ENCODE peak calls at places on chromosomes 3 and 15, in four cellular contexts. Z is cardiac muscle cell, Q is pancreas, A is tibial artery. M is an unnamed sample.

GRCh38 chr15:76378691-76379090 is 42.1 kb downstream of the ISL2 start:
- DNase-seq in Z (no peak), Q (no peak), A (no peak), M (no peak)

GRCh38 chr3:32522682-32523081 is 20.0 kb upstream of the CMTM6 start:
- DNase-seq in Z (peak; percentile 80), Q (no peak), A (no peak), M (no peak)

GRCh38 chr3:33586402-33586801 is 131.7 kb downstream of the CLASP2 start:
- DNase-seq in Z (no peak), Q (no peak), A (no peak), M (no peak)

GRCh38 chr3:75906555-75907112 is 121.3 kb upstream of the ZNF717 start:
- DNase-seq in Z (no peak), Q (peak; percentile 62), A (peak; percentile 25), M (peak; percentile 38)

GRCh38 chr3:99970198-99970597 is 144.1 kb downstream of the FILIP1L start:
- DNase-seq in Z (no peak), Q (no peak), A (no peak), M (no peak)

GRCh38 chr3:148642214-148642613 is 55.5 kb upstream of the AGTR1 start:
- DNase-seq in Z (peak; percentile 3), Q (no peak), A (no peak), M (no peak)

GRCh38 chr3:141057436-141057835 is 6.3 kb downstream of the SPSB4 start:
- DNase-seq in Z (no peak), Q (no peak), A (no peak), M (no peak)

GRCh38 chr3:197339841-197340520 is 41.6 kb upstream of the DLG1 start:
- DNase-seq in Z (peak; percentile 67), Q (no peak), A (no peak), M (no peak)

GRCh38 chr3:44020178-44020577 is 221.5 kb upstream of the TOPAZ1 start:
- DNase-seq in Z (no peak), Q (no peak), A (no peak), M (no peak)

GRCh38 chr3:127013758-127014535 is 31.0 kb downstream of the PLXNA1 start:
- DNase-seq in Z (no peak), Q (no peak), A (no peak), M (no peak)

GRCh38 chr3:8746780-8747345 is 13.3 kb downstream of the CAV3 start:
- DNase-seq in Z (peak; percentile 38), Q (no peak), A (no peak), M (no peak)

GRCh38 chr15:68333775-68334470 is 56.4 kb downstream of the FEM1B start:
- DNase-seq in Z (peak; percentile 66), Q (peak; percentile 67), A (peak; percentile 52), M (no peak)

GRCh38 chr15:91974321-91974720 is 120.8 kb downstream of the SLCO3A1 start:
- DNase-seq in Z (no peak), Q (no peak), A (no peak), M (no peak)

GRCh38 chr3:56915969-56916586 is 114.3 kb upstream of the ARHGEF3 start:
- DNase-seq in Z (no peak), Q (no peak), A (peak; percentile 34), M (no peak)

GRCh38 chr15:74763416-74763815 is 14.8 kb downstream of the CYP1A2 start:
- DNase-seq in Z (no peak), Q (no peak), A (no peak), M (no peak)

GRCh38 chr3:73602171-73602570 is 22.6 kb downstream of the PDZRN3 start:
- DNase-seq in Z (peak; percentile 86), Q (no peak), A (no peak), M (no peak)

GRCh38 chr3:66808891-66809578 is 189.1 kb upstream of the KBTBD8 start:
- DNase-seq in Z (no peak), Q (no peak), A (no peak), M (no peak)

GRCh38 chr3:123028233-123028828 is 768 bp upstream of the SEMA5B start:
- DNase-seq in Z (peak; percentile 86), Q (no peak), A (peak; percentile 51), M (no peak)

GRCh38 chr3:152299243-152299976 is 30.7 kb downstream of the MBNL1 start:
- DNase-seq in Z (no peak), Q (no peak), A (no peak), M (no peak)

GRCh38 chr3:60277376-60277800 is 973.9 kb downstream of the FHIT start:
- DNase-seq in Z (no peak), Q (no peak), A (no peak), M (no peak)

GRCh38 chr3:169138849-169139416 is 524.6 kb downstream of the MECOM start:
- DNase-seq in Z (no peak), Q (no peak), A (no peak), M (no peak)

GRCh38 chr3:45907769-45908705 is 21.7 kb downstream of the CCR9 start:
- DNase-seq in Z (peak; percentile 42), Q (peak; percentile 12), A (no peak), M (no peak)

GRCh38 chr3:141625506-141625905 is 112.6 kb upstream of the RNF7 start:
- DNase-seq in Z (peak; percentile 41), Q (no peak), A (no peak), M (no peak)

GRCh38 chr15:39534996-39535395 is 45.9 kb upstream of the THBS1 start:
- DNase-seq in Z (no peak), Q (no peak), A (no peak), M (no peak)

GRCh38 chr3:137121704-137122314 is 164.0 kb downstream of the IL20RB start:
- DNase-seq in Z (peak; percentile 60), Q (no peak), A (no peak), M (no peak)

GRCh38 chr3:107346559-107346958 is 30.7 kb upstream of the CCDC54 start:
- DNase-seq in Z (no peak), Q (no peak), A (no peak), M (no peak)

GRCh38 chr3:152073267-152073666 is 195.5 kb upstream of the MBNL1 start:
- DNase-seq in Z (peak; percentile 69), Q (no peak), A (no peak), M (no peak)

GRCh38 chr3:99366663-99367429 is 271.5 kb upstream of the COL8A1 start:
- DNase-seq in Z (no peak), Q (no peak), A (no peak), M (no peak)

GRCh38 chr15:44207643-44208042 is 12.6 kb upstream of the FRMD5 start:
- DNase-seq in Z (peak; percentile 68), Q (no peak), A (no peak), M (no peak)

GRCh38 chr3:99413504-99413903 is 224.9 kb upstream of the COL8A1 start:
- DNase-seq in Z (peak; percentile 77), Q (no peak), A (no peak), M (no peak)

GRCh38 chr3:188036375-188036985 is 117.5 kb upstream of the LPP start:
- DNase-seq in Z (no peak), Q (no peak), A (no peak), M (no peak)

GRCh38 chr3:184380210-184380626 is 364 bp downstream of the CHRD start:
- DNase-seq in Z (peak; percentile 51), Q (peak; percentile 88), A (peak; percentile 74), M (no peak)

GRCh38 chr3:72625616-72626337 is 222.5 kb downstream of the SHQ1 start:
- DNase-seq in Z (peak; percentile 79), Q (no peak), A (no peak), M (peak; percentile 87)

GRCh38 chr15:32643907-32644445 is 2.5 kb downstream of the SCG5 start:
- DNase-seq in Z (no peak), Q (no peak), A (no peak), M (no peak)

GRCh38 chr15:58472821-58473581 is 41.2 kb downstream of the LIPC start:
- DNase-seq in Z (peak; percentile 44), Q (no peak), A (no peak), M (no peak)

DNA sequence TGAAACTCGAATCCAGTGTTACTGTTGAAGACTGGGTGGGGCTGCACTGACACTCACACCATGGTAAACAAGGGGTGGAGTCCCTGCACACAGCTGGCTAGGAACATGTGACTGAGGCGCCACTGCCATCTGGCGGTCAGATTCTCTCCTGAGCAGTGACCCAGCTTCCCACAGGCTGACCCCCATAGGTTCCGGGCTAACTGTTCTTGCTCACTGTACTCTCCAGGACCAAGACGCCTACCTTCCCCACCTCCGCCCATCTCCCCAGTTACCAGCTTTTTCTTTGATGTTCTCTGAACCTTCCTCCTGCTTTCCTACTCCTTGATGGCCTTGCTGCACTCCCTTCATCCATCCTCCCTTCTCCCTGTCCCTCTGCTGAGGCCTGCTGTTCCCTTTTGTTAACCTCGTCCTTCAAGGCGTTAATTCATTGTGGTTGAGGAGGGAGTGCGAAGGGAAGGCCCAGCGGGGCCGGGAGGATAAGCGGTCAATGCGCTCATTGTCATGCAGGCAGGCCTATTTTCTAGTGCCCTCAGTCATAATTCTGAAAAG is 115.2 kb downstream of the ATP8B4 start:
- DNase-seq in Z (peak; percentile 96), Q (peak; percentile 82), A (peak; percentile 85), M (peak; percentile 88)
- H3K27ac ChIP-seq in Z (no peak overlapping the region), Q (no peak overlapping the region), A (no peak overlapping the region), M (no peak overlapping the region)

GRCh38 chr15:100093211-100094126 is 248.3 kb downstream of the ADAMTS17 start:
- DNase-seq in Z (peak; percentile 79), Q (no peak), A (no peak), M (no peak)

GRCh38 chr15:100095896-100096600 is 245.7 kb downstream of the ADAMTS17 start:
- DNase-seq in Z (no peak), Q (no peak), A (no peak), M (no peak)

GRCh38 chr15:100092034-100092433 is 249.7 kb downstream of the ADAMTS17 start:
- DNase-seq in Z (no peak), Q (no peak), A (no peak), M (no peak)

GRCh38 chr15:100094127-100094510 is 247.7 kb downstream of the ADAMTS17 start:
- DNase-seq in Z (no peak), Q (no peak), A (no peak), M (no peak)

DNA sequence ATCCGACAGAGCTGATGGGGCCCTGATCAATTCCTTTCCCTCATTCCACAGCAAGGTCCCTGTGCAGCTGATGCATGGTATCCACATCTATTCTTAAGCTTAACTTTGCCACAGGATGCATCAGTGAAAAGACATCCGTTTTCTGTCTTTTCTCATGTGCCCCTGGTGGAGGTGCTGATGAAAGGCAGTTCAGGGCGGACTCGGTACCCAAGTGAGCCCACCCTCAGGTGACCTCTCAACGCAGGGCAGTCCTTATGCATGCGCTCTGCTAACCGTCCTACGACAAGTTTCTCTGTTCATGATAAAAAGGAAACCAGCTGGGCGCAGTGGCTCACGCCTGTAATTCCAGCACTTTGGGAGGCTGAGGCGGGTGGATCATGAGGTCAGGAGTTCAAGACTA is 251.4 kb downstream of the ADAMTS17 start:
- DNase-seq in Z (no peak), Q (no peak), A (no peak), M (no peak)
- TF ChIP-seq CTCF in Z (no peak), Q (no peak), A (no peak), M (no peak)

GRCh38 chr15:85693277-85693676 is 101.4 kb downstream of the KLHL25 start:
- DNase-seq in Z (no peak), Q (no peak), A (no peak), M (no peak)
- H3K27ac ChIP-seq in Z (no peak overlapping the region), Q (no peak overlapping the region), A (peak overlapping the region; percentile 5), M (no peak overlapping the region)

DNA sequence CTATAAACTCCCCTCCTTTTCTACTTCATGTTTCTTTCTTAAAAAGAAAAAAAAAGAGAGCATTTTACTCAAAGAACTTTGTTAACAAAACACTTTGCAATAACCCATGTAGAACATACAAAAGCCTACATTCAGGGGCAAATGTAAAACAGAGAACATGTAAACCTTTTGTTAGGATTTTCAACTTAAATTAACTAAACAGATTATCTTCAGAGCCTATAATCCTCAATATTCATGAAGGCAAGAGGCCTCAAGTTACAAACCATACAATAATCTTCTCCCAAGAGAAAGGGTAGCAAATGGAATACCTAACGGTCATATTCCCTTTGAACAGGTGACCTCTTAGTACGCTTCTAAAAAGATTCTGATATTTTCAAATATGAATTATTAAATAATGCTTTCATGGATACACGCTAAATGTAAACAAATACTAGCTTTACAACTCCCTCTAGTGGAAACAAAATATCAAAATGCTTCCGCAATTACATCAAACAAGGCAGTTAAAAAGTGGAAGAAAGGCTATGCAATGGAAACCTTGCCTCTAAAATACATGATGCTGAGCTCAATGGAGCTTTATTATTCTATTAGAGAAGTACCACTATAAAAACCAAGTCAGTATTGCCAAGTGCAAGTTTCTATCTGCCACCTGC is 9.9 kb downstream of the CEP152 start:
- DNase-seq in Z (peak; percentile 68), Q (no peak), A (no peak), M (no peak)
- TF ChIP-seq CTCF in Z (peak; percentile 58), Q (peak; percentile 24), A (peak; percentile 41), M (peak; percentile 86)